ENCODE peak calls at places on chromosomes 13 and 19, in four cellular contexts. One of them, this sample, is unnamed.

GRCh38 chr19:39845172-39845571 is 1.0 kb downstream of the FBL start:
- DNase-seq in CD4-positive, alpha-beta memory T cell: no peak
- DNase-seq in heart left ventricle: no peak
- DNase-seq in stimulated activated CD4-positive, alpha-beta T cell treated with anti-CD3 and anti-CD28 coated beads, Interleukin-1b, Interleukin-23, amount 100 ng/mL, for 1 hour: no peak
- DNase-seq in this sample: no peak

GRCh38 chr13:99955747-99956472 is 15.7 kb downstream of the ZIC5 start:
- DNase-seq in CD4-positive, alpha-beta memory T cell: no peak
- DNase-seq in heart left ventricle: no peak
- DNase-seq in stimulated activated CD4-positive, alpha-beta T cell treated with anti-CD3 and anti-CD28 coated beads, Interleukin-1b, Interleukin-23, amount 100 ng/mL, for 1 hour: no peak
- DNase-seq in this sample: no peak

GRCh38 chr19:55345818-55346724 is 6.4 kb downstream of the KMT5C start:
- DNase-seq in CD4-positive, alpha-beta memory T cell: no peak
- DNase-seq in heart left ventricle: peak; percentile 32
- DNase-seq in stimulated activated CD4-positive, alpha-beta T cell treated with anti-CD3 and anti-CD28 coated beads, Interleukin-1b, Interleukin-23, amount 100 ng/mL, for 1 hour: no peak
- DNase-seq in this sample: no peak

GRCh38 chr13:113411216-113412023 is 41.9 kb downstream of the ADPRHL1 start:
- DNase-seq in CD4-positive, alpha-beta memory T cell: no peak
- DNase-seq in heart left ventricle: peak; percentile 67
- DNase-seq in stimulated activated CD4-positive, alpha-beta T cell treated with anti-CD3 and anti-CD28 coated beads, Interleukin-1b, Interleukin-23, amount 100 ng/mL, for 1 hour: no peak
- DNase-seq in this sample: no peak

GRCh38 chr19:1146858-1147780 is 26.9 kb downstream of the SBNO2 start:
- DNase-seq in CD4-positive, alpha-beta memory T cell: no peak
- DNase-seq in heart left ventricle: no peak
- DNase-seq in stimulated activated CD4-positive, alpha-beta T cell treated with anti-CD3 and anti-CD28 coated beads, Interleukin-1b, Interleukin-23, amount 100 ng/mL, for 1 hour: no peak
- DNase-seq in this sample: no peak

GRCh38 chr13:36282818-36283432 is 14.7 kb downstream of the CCDC169 start:
- DNase-seq in CD4-positive, alpha-beta memory T cell: peak; percentile 9
- DNase-seq in heart left ventricle: no peak
- DNase-seq in stimulated activated CD4-positive, alpha-beta T cell treated with anti-CD3 and anti-CD28 coated beads, Interleukin-1b, Interleukin-23, amount 100 ng/mL, for 1 hour: no peak
- DNase-seq in this sample: no peak

GRCh38 chr19:46372901-46373572 is 26.1 kb downstream of the PPP5C start:
- DNase-seq in CD4-positive, alpha-beta memory T cell: no peak
- DNase-seq in heart left ventricle: no peak
- DNase-seq in stimulated activated CD4-positive, alpha-beta T cell treated with anti-CD3 and anti-CD28 coated beads, Interleukin-1b, Interleukin-23, amount 100 ng/mL, for 1 hour: no peak
- DNase-seq in this sample: no peak

GRCh38 chr19:49851456-49852259 is 699 bp downstream of the PTOV1 start:
- DNase-seq in CD4-positive, alpha-beta memory T cell: no peak
- DNase-seq in heart left ventricle: no peak
- DNase-seq in stimulated activated CD4-positive, alpha-beta T cell treated with anti-CD3 and anti-CD28 coated beads, Interleukin-1b, Interleukin-23, amount 100 ng/mL, for 1 hour: no peak
- DNase-seq in this sample: no peak